ENCODE peak calls at places on chromosomes 6 and 20, in six cellular contexts. Y is A549, W is HepG2, V is IMR-90, J is GM12878, T is SK-N-SH. S is an unnamed sample.

GRCh38 chr20:17969884-17970409 is 1.1 kb downstream of the MGME1 start:
- DNase-seq in T (no peak), J (no peak), Y (peak; percentile 40), V (peak; percentile 70), W (peak; percentile 71), S (peak; percentile 32)

GRCh38 chr20:32672982-32673727 is 586 bp downstream of the C20orf203 start:
- DNase-seq in V (no peak), Y (no peak), J (no peak), T (no peak), W (no peak), S (no peak)

GRCh38 chr20:36587388-36588136 is 14.2 kb downstream of the TGIF2 start:
- DNase-seq in J (no peak), V (no peak), W (no peak), Y (no peak), T (no peak), S (no peak)

GRCh38 chr20:17541996-17542395 is 10.8 kb upstream of the BFSP1 start:
- DNase-seq in Y (no peak), T (no peak), V (peak; percentile 87), W (no peak), J (no peak), S (no peak)

GRCh38 chr6:139922236-139922635 is 547.8 kb upstream of the CITED2 start:
- DNase-seq in T (no peak), W (no peak), Y (no peak), V (no peak), J (no peak), S (no peak)

GRCh38 chr6:127514396-127515227 is 4.5 kb downstream of the MTCL3 start:
- DNase-seq in W (no peak), V (peak; percentile 48), Y (no peak), T (peak; percentile 28), J (no peak), S (no peak)

GRCh38 chr6:103675807-103676406 is 1183.8 kb downstream of the HACE1 start:
- DNase-seq in Y (no peak), V (no peak), W (no peak), J (no peak), T (no peak), S (no peak)

GRCh38 chr6:23180504-23181293 is 611.3 kb downstream of the HDGFL1 start:
- DNase-seq in V (peak; percentile 90), Y (no peak), T (peak; percentile 64), J (no peak), W (no peak), S (no peak)

GRCh38 chr6:4727671-4728435 is 48.4 kb upstream of the CDYL start:
- DNase-seq in Y (no peak), V (no peak), T (no peak), W (peak; percentile 69), J (no peak), S (peak; percentile 89)

GRCh38 chr6:47042238-47042843 is at the start of gene ADGRF1:
- DNase-seq in T (no peak), V (no peak), W (no peak), J (no peak), Y (no peak), S (no peak)

GRCh38 chr6:36688534-36689075 is 9.0 kb upstream of the RAB44 start:
- DNase-seq in J (no peak), Y (no peak), V (peak; percentile 50), T (no peak), W (no peak), S (no peak)

GRCh38 chr20:41143354-41143753 is 6.0 kb downstream of the PLCG1 start:
- DNase-seq in W (no peak), T (no peak), Y (no peak), V (no peak), J (no peak), S (no peak)

GRCh38 chr6:112443666-112444065 is 96.5 kb downstream of the RFPL4B start:
- DNase-seq in V (peak; percentile 74), J (no peak), W (no peak), Y (no peak), T (peak; percentile 1), S (no peak)

GRCh38 chr6:109454483-109455160 is 950 bp downstream of the MICAL1 start:
- DNase-seq in Y (no peak), W (no peak), J (peak; percentile 48), T (peak; percentile 78), V (peak; percentile 28), S (no peak)

GRCh38 chr6:40205801-40206200 is 271.5 kb upstream of the MOCS1 start:
- DNase-seq in V (no peak), T (no peak), W (no peak), Y (no peak), J (no peak), S (no peak)

GRCh38 chr6:80336906-80337305 is 230.4 kb downstream of the BCKDHB start:
- DNase-seq in Y (no peak), W (no peak), V (no peak), T (no peak), J (no peak), S (no peak)

GRCh38 chr20:42346771-42347170 is 728.6 kb upstream of the CHD6 start:
- DNase-seq in J (no peak), W (no peak), T (no peak), Y (no peak), V (no peak), S (no peak)

GRCh38 chr6:156848533-156848932 is 71.4 kb downstream of the ARID1B start:
- DNase-seq in T (peak; percentile 80), W (no peak), J (no peak), Y (no peak), V (no peak), S (no peak)

GRCh38 chr20:41738584-41739193 is 120.5 kb upstream of the CHD6 start:
- DNase-seq in V (peak; percentile 31), W (peak; percentile 49), Y (peak; percentile 29), T (peak; percentile 64), J (no peak), S (peak; percentile 61)

GRCh38 chr6:81834141-81834621 is 81.7 kb upstream of the TENT5A start:
- DNase-seq in V (peak; percentile 55), J (no peak), Y (no peak), T (no peak), W (no peak), S (no peak)

GRCh38 chr6:66628917-66629316 is 921.9 kb upstream of the EYS start:
- DNase-seq in W (no peak), T (no peak), J (no peak), V (no peak), Y (no peak), S (no peak)

GRCh38 chr6:56992053-56992452 is 37.1 kb downstream of the BEND6 start:
- DNase-seq in Y (no peak), T (no peak), W (no peak), J (no peak), V (no peak), S (no peak)

GRCh38 chr6:24313477-24314141 is 44.2 kb downstream of the DCDC2 start:
- DNase-seq in W (peak; percentile 93), J (no peak), T (no peak), Y (peak; percentile 15), V (peak; percentile 60), S (no peak)

GRCh38 chr6:125377621-125378020 is 75.9 kb upstream of the HDDC2 start:
- DNase-seq in V (peak; percentile 17), W (no peak), Y (no peak), J (no peak), T (peak; percentile 33), S (no peak)

GRCh38 chr20:37276494-37277252 is 12.8 kb upstream of the MANBAL start:
- DNase-seq in Y (no peak), J (no peak), V (peak; percentile 94), W (peak; percentile 49), T (peak; percentile 63), S (no peak)

GRCh38 chr6:143634486-143634885 is 43.3 kb upstream of the PHACTR2 start:
- DNase-seq in Y (no peak), T (no peak), V (peak; percentile 4), W (no peak), J (no peak), S (no peak)

GRCh38 chr6:154683756-154684523 is 49.3 kb upstream of the SCAF8 start:
- DNase-seq in V (peak; percentile 49), J (peak; percentile 41), W (no peak), T (no peak), Y (no peak), S (no peak)

GRCh38 chr6:126919947-126920346 is 198.5 kb upstream of the RSPO3 start:
- DNase-seq in V (peak; percentile 99), W (no peak), Y (no peak), J (no peak), T (no peak), S (no peak)

DNA sequence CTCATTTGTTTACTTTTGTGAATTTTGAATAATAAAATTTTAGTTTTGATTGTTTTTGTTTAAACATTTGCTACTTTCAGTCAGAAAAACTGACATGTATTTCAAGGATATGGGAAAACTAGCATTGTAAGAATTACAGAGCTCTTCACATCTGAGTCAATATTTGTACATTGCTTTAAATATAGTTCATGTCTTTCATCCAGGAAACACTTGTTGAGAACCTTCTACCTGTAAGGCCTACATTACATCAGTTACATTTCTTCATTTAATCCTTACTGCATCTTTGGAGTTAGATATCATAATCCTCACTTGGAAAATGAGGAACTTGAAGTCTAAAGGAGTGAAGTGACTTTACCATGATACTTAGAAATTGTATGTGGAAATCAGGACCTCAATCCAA is 242.9 kb downstream of the KCNQ5 start:
- DNase-seq in W (no peak), Y (no peak), V (no peak), J (no peak), T (no peak), S (no peak)
- TF ChIP-seq SMC3 in W (no peak), Y (no peak), V (no peak), J (no peak), T (no peak), S (no peak)

DNA sequence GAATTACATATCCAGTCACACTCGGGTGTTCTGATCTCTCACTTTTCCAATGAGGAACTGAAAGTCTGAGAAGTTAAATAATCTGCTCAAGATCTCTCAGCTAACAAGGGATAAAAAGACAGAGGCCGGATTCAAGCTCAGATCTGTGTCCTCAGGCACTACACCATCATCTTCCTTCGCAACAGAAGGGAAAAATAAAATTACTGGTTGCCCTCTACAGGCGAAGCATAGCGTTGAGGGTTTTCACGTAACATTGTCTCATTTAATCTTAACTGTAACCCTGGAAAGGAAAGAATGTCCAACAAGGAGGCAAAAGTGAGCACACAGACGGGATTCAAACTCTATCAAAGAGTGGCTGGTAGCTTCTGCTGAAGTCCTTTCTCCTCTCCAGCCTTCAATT is 67.8 kb upstream of the ANKEF1 start:
- DNase-seq in V (no peak), T (peak; percentile 30), J (no peak), W (peak; percentile 13), Y (peak; percentile 36), S (peak; percentile 2)
- TF ChIP-seq SMC3 in V (no peak), T (peak; percentile 22), J (no peak), W (no peak), Y (peak; percentile 71), S (no peak)

GRCh38 chr6:168051648-168052047 is 27.4 kb downstream of the FRMD1 start:
- DNase-seq in W (no peak), T (no peak), Y (no peak), V (no peak), J (no peak), S (no peak)
- TF ChIP-seq SMC3 in W (no peak), T (no peak), Y (no peak), V (no peak), J (no peak), S (no peak)

DNA sequence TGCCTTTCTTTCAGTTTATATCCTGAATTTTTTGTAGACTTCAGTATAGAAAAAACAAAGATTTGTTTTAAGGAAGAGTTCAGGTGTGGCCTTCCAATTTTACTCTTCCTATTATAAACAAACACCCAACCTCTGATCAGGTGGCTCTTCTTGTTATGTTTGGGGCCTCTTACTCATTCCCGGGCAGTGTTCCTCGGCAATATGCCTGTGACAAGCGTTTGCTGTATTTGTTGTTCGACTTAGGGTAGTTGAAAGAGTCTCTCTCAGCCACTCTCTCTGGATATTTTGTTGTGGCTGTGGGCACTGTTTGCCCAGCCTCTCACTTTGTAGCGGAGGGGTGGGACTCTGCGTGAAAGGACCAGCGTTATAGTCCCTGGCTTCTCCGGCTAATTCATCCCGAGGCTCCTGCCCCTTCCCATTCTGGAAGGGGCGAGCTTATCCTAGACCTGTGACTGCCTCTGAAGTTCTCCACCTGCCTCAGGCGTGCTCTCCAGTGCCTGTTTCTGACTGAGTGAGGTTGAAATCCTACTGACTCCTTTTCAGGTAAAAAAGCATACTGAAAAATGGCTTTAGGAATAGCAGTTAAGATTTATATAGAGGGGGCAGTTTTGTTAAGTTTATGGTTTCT is 97.4 kb downstream of the PLCB4 start:
- DNase-seq in T (no peak), J (no peak), Y (peak; percentile 10), W (no peak), V (no peak), S (no peak)
- TF ChIP-seq SMC3 in T (no peak), J (no peak), Y (no peak), W (no peak), V (no peak), S (no peak)